ENCODE peak calls at places on chromosomes 2 and 18, in seven cellular contexts. O is A673, C is left ventricle myocardium inferior, E is K562, R is endodermal cell, M is ovary, X is brain microvascular endothelial cell. H is an unnamed sample.

GRCh38 chr2:181754136-181754535 is 73.8 kb upstream of the NEUROD1 start:
- DNase-seq in O (peak; percentile 52), C (no peak), E (no peak), R (no peak), M (no peak), X (no peak), H (no peak)

GRCh38 chr2:65227035-65227470 is 578 bp upstream of the ACTR2 start:
- DNase-seq in O (peak; percentile 18), C (no peak), E (peak; percentile 50), R (no peak), M (no peak), X (no peak), H (no peak)

GRCh38 chr2:53801547-53801946 is 14.7 kb downstream of the ERLEC1 start:
- DNase-seq in O (no peak), C (no peak), E (no peak), R (no peak), M (no peak), X (no peak), H (no peak)

GRCh38 chr2:213187833-213188532 is 36.6 kb upstream of the IKZF2 start:
- DNase-seq in O (peak; percentile 41), C (no peak), E (no peak), R (peak; percentile 87), M (no peak), X (peak; percentile 70), H (no peak)

GRCh38 chr2:232697059-232697806 is at the start of gene GIGYF2:
- DNase-seq in O (peak; percentile 97), C (peak; percentile 97), E (peak; percentile 92), R (peak; percentile 100), M (peak; percentile 97), X (peak; percentile 94), H (peak; percentile 98)

GRCh38 chr2:15860760-15861159 is 79.6 kb upstream of the MYCN start:
- DNase-seq in O (no peak), C (no peak), E (no peak), R (no peak), M (no peak), X (no peak), H (no peak)

GRCh38 chr2:218257390-218257981 is 3.3 kb upstream of the GPBAR1 start:
- DNase-seq in O (peak; percentile 71), C (no peak), E (peak; percentile 71), R (peak; percentile 94), M (no peak), X (no peak), H (peak; percentile 32)

GRCh38 chr2:52879561-52879960 is 888.0 kb upstream of the CHAC2 start:
- DNase-seq in O (no peak), C (no peak), E (no peak), R (no peak), M (no peak), X (peak; percentile 64), H (no peak)

GRCh38 chr2:200077838-200078237 is 122.5 kb downstream of the MAIP1 start:
- DNase-seq in O (no peak), C (no peak), E (no peak), R (no peak), M (no peak), X (peak; percentile 43), H (no peak)

GRCh38 chr18:8662574-8663255 is 42.6 kb upstream of the MTCL1 start:
- DNase-seq in O (no peak), C (no peak), E (no peak), R (peak; percentile 77), M (no peak), X (no peak), H (peak; percentile 39)

GRCh38 chr2:134681201-134681600 is 37.6 kb downstream of the TMEM163 start:
- DNase-seq in O (no peak), C (no peak), E (no peak), R (no peak), M (no peak), X (no peak), H (no peak)

GRCh38 chr2:128306081-128306930 is 12.4 kb downstream of the HS6ST1 start:
- DNase-seq in O (no peak), C (peak; percentile 59), E (no peak), R (peak; percentile 81), M (peak; percentile 82), X (peak; percentile 96), H (peak; percentile 78)

GRCh38 chr2:179936654-179937053 is 70.4 kb downstream of the CWC22 start:
- DNase-seq in O (peak; percentile 35), C (no peak), E (peak; percentile 73), R (peak; percentile 87), M (no peak), X (no peak), H (peak; percentile 72)

GRCh38 chr2:28321426-28321825 is 71.2 kb upstream of the FOSL2 start:
- DNase-seq in O (no peak), C (no peak), E (no peak), R (peak; percentile 75), M (no peak), X (peak; percentile 87), H (no peak)
- H3K4me3 ChIP-seq in O (no peak overlapping the region), C (no peak overlapping the region), E (no peak overlapping the region), R (no peak overlapping the region), M (no peak overlapping the region), X (no peak overlapping the region), H (no peak overlapping the region)

GRCh38 chr2:453132-453531 is 165.2 kb upstream of the ALKAL2 start:
- DNase-seq in O (no peak), C (no peak), E (no peak), R (no peak), M (no peak), X (no peak), H (no peak)
- H3K27ac ChIP-seq in O (no peak overlapping the region), C (no peak overlapping the region), E (no peak overlapping the region), R (no peak overlapping the region), M (no peak overlapping the region), X (no peak overlapping the region), H (no peak overlapping the region)

DNA sequence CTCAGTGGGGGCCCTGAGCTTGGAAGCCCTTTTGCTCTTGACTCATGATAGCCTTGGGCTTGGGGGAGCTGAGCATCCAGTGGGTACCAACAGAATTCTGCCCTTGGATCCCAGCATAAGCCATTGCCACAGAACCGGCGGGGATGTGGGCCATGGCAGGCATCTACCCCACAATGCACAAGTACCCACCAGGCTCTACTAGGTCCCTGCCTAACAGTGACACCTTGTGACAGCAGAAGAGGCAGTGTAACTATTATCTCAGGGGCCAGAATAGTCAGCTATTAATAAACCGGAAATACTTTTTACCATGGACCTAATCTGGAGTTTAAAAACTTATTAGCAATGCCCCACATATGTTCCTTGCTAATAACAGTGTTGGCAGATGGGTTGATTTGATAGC is 397.2 kb downstream of the TMEM182 start:
- DNase-seq in O (peak; percentile 8), C (no peak), E (no peak), R (peak; percentile 57), M (no peak), X (no peak), H (no peak)
- TF ChIP-seq CTCF in O (peak; percentile 10), C (no peak), E (no peak), R (peak; percentile 69), M (no peak), X (no peak), H (no peak)

DNA sequence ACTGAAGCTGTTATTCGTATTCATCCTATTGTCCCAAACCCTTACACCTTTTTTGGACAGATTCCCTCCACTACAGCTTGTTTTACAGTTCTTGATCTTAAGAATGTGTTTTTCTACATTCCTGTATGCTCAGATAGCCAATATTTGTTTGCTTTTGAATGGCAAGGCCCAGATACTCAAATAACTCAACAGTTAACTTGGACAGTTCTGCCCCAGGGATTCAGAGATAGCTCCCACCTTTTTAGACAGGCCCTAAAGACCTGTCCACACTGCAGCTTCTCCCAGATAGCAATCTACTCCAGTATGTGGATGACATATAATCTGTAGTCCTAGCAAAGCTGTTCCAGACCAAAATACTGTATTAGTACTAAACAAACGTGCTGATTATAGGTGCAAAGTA is 7.1 kb upstream of the AGXT start:
- DNase-seq in O (no peak), C (no peak), E (no peak), R (no peak), M (no peak), X (no peak), H (no peak)
- H3K4me3 ChIP-seq in O (no peak overlapping the region), C (no peak overlapping the region), E (no peak overlapping the region), R (no peak overlapping the region), M (no peak overlapping the region), X (no peak overlapping the region), H (no peak overlapping the region)

DNA sequence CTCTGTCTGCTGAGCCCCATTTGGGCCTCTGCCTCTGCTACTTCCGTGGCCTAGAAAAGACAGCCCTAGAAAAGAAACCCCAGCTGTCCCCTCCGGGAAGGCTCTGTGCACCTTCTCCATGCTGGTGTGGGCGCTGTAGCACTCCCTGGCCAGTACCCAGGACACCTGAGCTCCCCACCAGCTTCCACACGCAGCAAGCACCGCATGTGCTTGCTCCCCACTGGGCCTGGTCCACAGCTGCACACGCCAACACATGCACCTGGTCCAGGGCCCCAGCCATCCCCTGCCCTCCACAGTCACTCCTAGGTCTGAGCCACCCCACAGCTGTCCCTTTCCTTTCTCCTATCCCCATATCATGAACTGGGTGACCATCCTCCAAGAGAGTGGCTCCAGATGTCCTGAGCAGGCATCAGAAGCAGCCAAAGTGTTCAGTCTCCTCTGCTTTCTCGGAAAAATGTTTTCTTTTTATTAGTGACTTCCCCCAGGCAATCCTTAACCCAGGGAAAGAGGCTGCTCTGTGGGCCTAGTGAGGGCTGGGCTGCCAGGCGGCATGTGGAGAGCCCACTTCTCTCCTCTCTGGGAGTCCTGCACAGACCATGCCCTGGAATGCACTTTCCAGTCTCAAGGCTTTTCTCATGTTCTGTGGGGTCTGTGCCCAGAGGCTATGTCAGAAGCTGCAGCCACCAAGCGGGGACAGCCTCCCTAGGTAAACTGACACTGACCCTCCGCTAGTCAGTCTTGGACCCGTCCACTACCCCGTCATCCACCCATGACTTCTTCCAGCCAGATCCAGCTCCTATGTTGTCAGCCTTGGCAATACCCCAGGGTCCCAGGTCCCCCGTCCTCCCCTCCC is 133.7 kb downstream of the KLHL29 start:
- DNase-seq in O (no peak), C (no peak), E (no peak), R (no peak), M (no peak), X (no peak), H (no peak)
- H3K27ac ChIP-seq in O (no peak overlapping the region), C (no peak overlapping the region), E (no peak overlapping the region), R (no peak overlapping the region), M (no peak overlapping the region), X (no peak overlapping the region), H (no peak overlapping the region)

GRCh38 chr2:38603402-38604265 is 906 bp upstream of the HNRNPLL start:
- DNase-seq in O (peak; percentile 91), C (peak; percentile 78), E (peak; percentile 95), R (peak; percentile 93), M (peak; percentile 74), X (peak; percentile 73), H (peak; percentile 92)
- TF ChIP-seq CTCF in O (peak; percentile 96), C (peak; percentile 90), E (peak; percentile 98), R (peak; percentile 95), M (peak; percentile 79), X (peak; percentile 95), H (peak; percentile 98)

DNA sequence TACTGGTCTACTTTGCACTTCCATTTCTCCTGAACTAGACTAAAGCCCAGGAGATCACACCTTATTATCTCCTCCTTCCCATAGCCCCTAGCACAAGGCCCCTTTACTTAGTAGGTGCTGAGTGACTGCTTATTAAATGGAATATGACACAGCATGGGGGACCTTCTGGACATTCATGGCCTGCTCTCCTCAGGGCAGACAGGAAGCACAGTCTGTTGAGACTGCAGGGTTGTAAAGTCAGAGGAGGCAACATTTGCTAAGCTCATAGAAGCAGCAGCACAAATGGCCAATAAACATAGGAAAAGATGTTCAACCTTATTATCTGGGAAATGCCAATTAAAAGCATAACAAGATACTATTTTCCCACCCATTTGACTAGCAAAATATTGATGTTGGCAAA is 75.3 kb downstream of the DNMT3A start:
- DNase-seq in O (no peak), C (no peak), E (no peak), R (no peak), M (no peak), X (no peak), H (no peak)
- H3K4me3 ChIP-seq in O (no peak overlapping the region), C (no peak overlapping the region), E (no peak overlapping the region), R (no peak overlapping the region), M (no peak overlapping the region), X (no peak overlapping the region), H (no peak overlapping the region)

H was measured in WERI-Rb-1.